ENCODE peak calls at places on chromosome 3, in eight cellular contexts. C is ascending aorta; N is NCI-H345; P is T-helper 1 cell; I is activated T-cell treated with anti-CD3 and anti-CD28 coated beads, Interleukin-2, amount 50 U/mL, for 24 hours; F is AG04450; B is effector CD8-positive, alpha-beta T cell; W is GM03348. L is an unnamed sample.

GRCh38 chr3:54427951-54428871 is 305.9 kb downstream of the CACNA2D3 start:
- DNase-seq in C (no peak), N (peak; percentile 86), P (no peak), I (peak; percentile 32), F (peak; percentile 59), B (no peak), W (peak; percentile 70), L (peak; percentile 2)

GRCh38 chr3:53753518-53754183 is 92.6 kb downstream of the CHDH start:
- DNase-seq in C (no peak), N (no peak), P (no peak), I (no peak), F (no peak), B (no peak), W (no peak), L (no peak)

GRCh38 chr3:13507247-13507790 is 27.2 kb downstream of the HDAC11 start:
- DNase-seq in C (no peak), N (no peak), P (no peak), I (no peak), F (no peak), B (no peak), W (no peak), L (no peak)

GRCh38 chr3:172709776-172710708 is 825 bp downstream of the NCEH1 start:
- DNase-seq in C (peak; percentile 75), N (no peak), P (no peak), I (peak; percentile 39), F (no peak), B (no peak), W (peak; percentile 60), L (peak; percentile 38)

GRCh38 chr3:129344540-129345220 is 66.0 kb downstream of the HMCES start:
- DNase-seq in C (no peak), N (no peak), P (no peak), I (no peak), F (no peak), B (no peak), W (no peak), L (no peak)

GRCh38 chr3:110069641-110070538 is 732.5 kb upstream of the DPPA4 start:
- DNase-seq in C (no peak), N (no peak), P (no peak), I (no peak), F (peak; percentile 8), B (no peak), W (no peak), L (no peak)

GRCh38 chr3:67819447-67819846 is 165.0 kb upstream of the SUCLG2 start:
- DNase-seq in C (no peak), N (no peak), P (no peak), I (no peak), F (no peak), B (no peak), W (no peak), L (no peak)

GRCh38 chr3:156693166-156693565 is 18.8 kb downstream of the TIPARP start:
- DNase-seq in C (no peak), N (no peak), P (no peak), I (no peak), F (no peak), B (no peak), W (peak; percentile 13), L (no peak)

GRCh38 chr3:127493924-127494646 is 96.4 kb downstream of the TPRA1 start:
- DNase-seq in C (no peak), N (no peak), P (no peak), I (no peak), F (no peak), B (no peak), W (no peak), L (no peak)

GRCh38 chr3:149958171-149958796 is 12.4 kb downstream of the PFN2 start:
- DNase-seq in C (no peak), N (no peak), P (no peak), I (no peak), F (no peak), B (no peak), W (no peak), L (no peak)